ENCODE peak calls at places on chromosomes 3 and 15, in eight cellular contexts. X, Z, J, W, M, I, S and Q are unnamed samples.

GRCh38 chr3:172103724-172104123 is 64.3 kb downstream of the FNDC3B start:
- DNase-seq in X (no peak), Z (no peak), J (peak), W (peak), M (no peak), I (no peak), S (peak), Q (no peak)

GRCh38 chr3:84074767-84075166 is 884.0 kb upstream of the CADM2 start:
- DNase-seq in X (no peak), Z (no peak), J (no peak), W (no peak), M (no peak), I (peak), S (peak), Q (no peak)

GRCh38 chr3:43098761-43099160 is 7.1 kb downstream of the POMGNT2 start:
- DNase-seq in X (no peak), Z (no peak), J (no peak), W (no peak), M (no peak), I (no peak), S (no peak), Q (no peak)

GRCh38 chr15:66936864-66937245 is 128.5 kb upstream of the SMAD3 start:
- DNase-seq in X (no peak), Z (no peak), J (no peak), W (no peak), M (no peak), I (no peak), S (no peak), Q (no peak)

GRCh38 chr3:141738636-141739363 is 702 bp downstream of the RNF7 start:
- DNase-seq in X (no peak), Z (no peak), J (peak), W (peak), M (no peak), I (peak), S (peak), Q (peak)

GRCh38 chr3:48716508-48716981 is 476 bp downstream of the IP6K2 start:
- DNase-seq in X (no peak), Z (no peak), J (peak), W (no peak), M (no peak), I (peak), S (no peak), Q (no peak)

GRCh38 chr3:28053759-28054158 is 187.7 kb upstream of the CMC1 start:
- DNase-seq in X (no peak), Z (no peak), J (no peak), W (peak), M (no peak), I (peak), S (peak), Q (no peak)

GRCh38 chr3:164879201-164879600 is 199.1 kb downstream of the SI start:
- DNase-seq in X (no peak), Z (no peak), J (no peak), W (no peak), M (no peak), I (no peak), S (peak), Q (no peak)

GRCh38 chr3:44835684-44836083 is 26.0 kb upstream of the TMEM42 start:
- DNase-seq in X (no peak), Z (no peak), J (no peak), W (no peak), M (no peak), I (no peak), S (no peak), Q (no peak)

GRCh38 chr3:14411988-14412387 is 9.6 kb downstream of the SLC6A6 start:
- DNase-seq in X (no peak), Z (no peak), J (no peak), W (peak), M (no peak), I (peak), S (no peak), Q (no peak)